ENCODE peak calls at places on chromosomes 6 and 20, in four cellular contexts. V is PC-3; E is effector memory CD4-positive, alpha-beta T cell; B is transverse colon. R is an unnamed sample. For H3K36me3, the result is how much of the 10 kb centered on the place peaks cover.

GRCh38 chr6:3999800-4000661 is 78.9 kb downstream of the FAM217A start:
- DNase-seq in B (no peak), V (no peak), E (no peak), R (no peak)

GRCh38 chr6:56862415-56863175 is 92.3 kb upstream of the BEND6 start:
- DNase-seq in E (no peak), B (no peak), V (no peak), R (no peak)

GRCh38 chr6:81769834-81770233 is 17.4 kb upstream of the TENT5A start:
- DNase-seq in V (peak), B (no peak), E (no peak), R (no peak)

GRCh38 chr20:20462185-20462584 is 94.3 kb downstream of the INSM1 start:
- DNase-seq in V (no peak), B (no peak), E (no peak), R (no peak)

GRCh38 chr6:65399355-65400084 is 307.5 kb downstream of the EYS start:
- DNase-seq in V (no peak), B (no peak), E (no peak), R (no peak)

GRCh38 chr20:37298190-37298939 is 8.9 kb downstream of the MANBAL start:
- DNase-seq in B (no peak), V (peak), E (no peak), R (no peak)

GRCh38 chr20:45366192-45366591 is 3.2 kb downstream of the SYS1 start:
- DNase-seq in B (no peak), V (no peak), E (no peak), R (no peak)

GRCh38 chr20:2752631-2753455 is 47.6 kb downstream of the CPXM1 start:
- DNase-seq in B (peak), E (no peak), V (peak), R (peak)

GRCh38 chr6:43014434-43014909 is 423 bp downstream of the KLHDC3 start:
- DNase-seq in V (no peak), B (no peak), E (no peak), R (no peak)

DNA sequence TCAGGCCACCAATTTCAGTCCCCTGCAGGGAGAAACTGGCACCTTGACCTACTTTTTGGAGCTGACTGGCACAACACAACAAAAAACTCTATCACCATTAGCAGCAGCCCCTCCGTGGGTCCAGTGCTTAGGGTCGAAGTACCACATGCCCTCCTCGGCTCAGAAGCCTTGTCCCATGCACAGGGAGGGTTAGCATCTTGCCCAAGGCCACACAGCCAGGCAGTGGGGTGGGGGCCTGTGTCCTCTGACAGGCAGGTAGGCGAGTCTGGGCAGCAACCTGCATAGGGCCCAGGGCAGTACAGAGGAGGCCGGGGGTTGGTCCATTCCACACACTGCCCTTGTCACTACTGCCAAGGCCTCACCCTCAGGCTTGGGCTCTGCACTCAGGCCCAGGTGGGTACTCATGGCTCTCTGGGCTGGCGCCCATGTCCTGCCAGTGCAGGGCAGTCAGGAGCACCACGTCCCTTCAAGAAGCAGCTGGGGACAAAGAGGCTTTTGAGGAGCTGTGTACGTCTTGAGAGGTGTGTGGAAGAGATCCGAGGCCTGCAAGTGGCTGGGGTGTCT is 53.6 kb downstream of the PYGB start:
- DNase-seq in V (no peak), E (no peak), B (no peak), R (no peak)
- H3K36me3 ChIP-seq in V (under half), E (under half), B (under half), R (under half)

GRCh38 chr20:38548356-38549083 is 32.5 kb upstream of the ADIG start:
- DNase-seq in B (no peak), V (no peak), E (no peak), R (no peak)

GRCh38 chr20:38545771-38546170 is 35.2 kb upstream of the ADIG start:
- DNase-seq in B (no peak), V (no peak), E (no peak), R (no peak)

GRCh38 chr20:38551056-38551626 is 29.9 kb upstream of the ADIG start:
- DNase-seq in B (no peak), E (no peak), V (no peak), R (no peak)

GRCh38 chr20:38550274-38550673 is 30.7 kb upstream of the ADIG start:
- DNase-seq in E (no peak), V (peak), B (no peak), R (no peak)

DNA sequence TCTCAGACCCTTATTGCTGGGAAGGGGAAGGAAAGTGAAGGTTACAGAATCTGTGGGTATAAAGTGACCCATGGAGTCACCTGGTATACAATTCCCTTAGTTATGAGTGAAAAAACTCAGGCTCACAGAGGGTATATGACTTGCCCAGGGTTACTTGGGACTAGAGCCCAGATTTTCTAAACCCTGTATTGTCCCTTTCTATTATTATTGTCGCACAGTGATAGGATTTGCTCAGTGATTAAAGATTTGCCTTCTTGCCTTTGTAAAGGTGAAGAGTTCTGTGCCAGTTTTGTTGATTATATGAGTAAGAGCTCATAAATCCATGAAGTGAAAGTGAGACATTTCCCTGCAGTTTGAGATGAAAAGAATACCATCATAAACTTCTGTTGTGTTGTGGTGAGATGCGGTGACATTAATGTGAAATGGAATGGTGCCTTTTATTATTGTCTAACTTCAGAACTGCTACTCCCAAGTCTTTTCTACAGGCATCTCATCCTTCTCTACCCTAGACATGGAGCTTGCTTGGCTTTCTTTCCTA is 33.6 kb upstream of the ADIG start:
- DNase-seq in B (no peak), E (no peak), V (peak), R (no peak)
- H3K36me3 ChIP-seq in B (under half), E (half or more), V (under half), R (under half)

GRCh38 chr6:149529650-149530049 is 16.2 kb downstream of the PPIL4 start:
- DNase-seq in E (no peak), V (no peak), B (no peak), R (no peak)

GRCh38 chr6:149534742-149535141 is 11.1 kb downstream of the PPIL4 start:
- DNase-seq in V (no peak), B (no peak), E (no peak), R (no peak)
- H3K36me3 ChIP-seq in V (under half), B (under half), E (half or more), R (under half)

DNA sequence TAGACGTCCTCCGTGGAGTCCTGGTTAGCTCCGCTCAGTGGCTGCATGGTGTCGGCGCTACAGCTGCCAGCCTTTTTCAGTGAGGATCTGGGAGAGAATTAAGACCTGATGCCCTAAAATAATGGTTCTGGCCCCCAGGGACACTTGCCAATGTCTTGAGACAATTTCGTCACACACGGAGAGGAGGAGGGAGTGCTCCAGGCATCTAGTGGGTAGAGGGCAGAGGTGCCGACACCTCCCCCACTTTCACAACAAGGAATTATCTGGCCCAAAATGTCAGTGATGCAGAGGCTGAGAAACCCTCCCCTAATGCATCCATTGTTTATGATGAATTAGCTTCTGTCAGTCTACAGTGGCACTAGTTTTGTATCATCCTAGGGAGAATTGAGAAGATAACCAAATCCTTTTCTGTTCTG is 24.4 kb downstream of the TMEM181 start:
- DNase-seq in B (no peak), V (no peak), E (no peak), R (no peak)
- H3K36me3 ChIP-seq in B (under half), V (under half), E (half or more), R (half or more)

GRCh38 chr6:35634316-35634715 is 54.4 kb downstream of the FKBP5 start:
- DNase-seq in B (no peak), E (no peak), V (no peak), R (no peak)

GRCh38 chr6:35637911-35638310 is 50.8 kb downstream of the FKBP5 start:
- DNase-seq in E (no peak), B (no peak), V (no peak), R (no peak)

GRCh38 chr6:35638679-35639078 is 50.0 kb downstream of the FKBP5 start:
- DNase-seq in V (no peak), E (no peak), B (no peak), R (no peak)

GRCh38 chr6:35633579-35634089 is 55.1 kb downstream of the FKBP5 start:
- DNase-seq in E (no peak), B (no peak), V (no peak), R (no peak)

GRCh38 chr6:35635601-35636597 is 52.8 kb downstream of the FKBP5 start:
- DNase-seq in E (no peak), B (no peak), V (no peak), R (no peak)
- H3K36me3 ChIP-seq in E (under half), B (under half), V (under half), R (under half)

DNA sequence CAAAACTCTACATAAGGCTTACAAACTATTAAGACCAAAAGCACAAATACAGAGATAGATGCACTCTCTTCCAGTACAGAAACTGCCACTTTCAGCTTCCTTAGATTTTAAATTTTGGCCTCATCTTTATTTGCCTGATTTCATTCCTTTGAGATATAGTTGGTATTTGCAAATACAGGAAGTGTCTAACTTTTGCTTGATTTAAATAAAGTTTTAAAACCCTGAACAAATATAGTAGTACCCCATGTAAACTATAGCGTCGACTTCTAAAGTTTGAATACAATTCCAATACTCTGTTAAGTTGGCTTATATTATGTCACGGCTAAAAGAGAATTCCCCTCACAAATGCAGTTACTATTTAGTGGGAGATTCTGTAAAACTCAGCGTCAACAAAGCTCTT is 1.2 kb upstream of the CLDN20 start:
- DNase-seq in E (no peak), B (no peak), V (no peak), R (no peak)
- H3K36me3 ChIP-seq in E (under half), B (under half), V (under half), R (under half)

R was measured in HCT116.